ENCODE peak calls at places on chromosomes 2 and 18, in six cellular contexts. One of them, this sample, is unnamed.

GRCh38 chr18:24791736-24792135 is 331.3 kb downstream of the HRH4 start:
- DNase-seq in heart left ventricle: no peak
- DNase-seq in T-cell: no peak
- DNase-seq in A172: no peak
- DNase-seq in right cardiac atrium: no peak
- DNase-seq in activated T-cell treated with anti-CD3 and anti-CD28 coated beads for 1 hour: no peak
- DNase-seq in this sample: no peak

GRCh38 chr2:225272173-225272572 is 127.3 kb upstream of the NYAP2 start:
- DNase-seq in heart left ventricle: no peak
- DNase-seq in T-cell: no peak
- DNase-seq in A172: no peak
- DNase-seq in right cardiac atrium: no peak
- DNase-seq in activated T-cell treated with anti-CD3 and anti-CD28 coated beads for 1 hour: no peak
- DNase-seq in this sample: no peak

GRCh38 chr18:29145993-29146539 is 969.1 kb upstream of the CDH2 start:
- DNase-seq in heart left ventricle: no peak
- DNase-seq in T-cell: no peak
- DNase-seq in A172: no peak
- DNase-seq in right cardiac atrium: no peak
- DNase-seq in activated T-cell treated with anti-CD3 and anti-CD28 coated beads for 1 hour: no peak
- DNase-seq in this sample: no peak

GRCh38 chr18:76621184-76621583 is 126.1 kb upstream of the ZNF516 start:
- DNase-seq in heart left ventricle: no peak
- DNase-seq in T-cell: no peak
- DNase-seq in A172: no peak
- DNase-seq in right cardiac atrium: no peak
- DNase-seq in activated T-cell treated with anti-CD3 and anti-CD28 coated beads for 1 hour: no peak
- DNase-seq in this sample: no peak

GRCh38 chr18:49251451-49251850 is 209.0 kb downstream of the DYM start:
- DNase-seq in heart left ventricle: no peak
- DNase-seq in T-cell: no peak
- DNase-seq in A172: no peak
- DNase-seq in right cardiac atrium: no peak
- DNase-seq in activated T-cell treated with anti-CD3 and anti-CD28 coated beads for 1 hour: no peak
- DNase-seq in this sample: no peak

GRCh38 chr2:45469314-45470099 is 141.6 kb downstream of the SRBD1 start:
- DNase-seq in heart left ventricle: no peak
- DNase-seq in T-cell: no peak
- DNase-seq in A172: no peak
- DNase-seq in right cardiac atrium: no peak
- DNase-seq in activated T-cell treated with anti-CD3 and anti-CD28 coated beads for 1 hour: no peak
- DNase-seq in this sample: no peak

GRCh38 chr18:44916429-44917183 is 235.9 kb downstream of the SETBP1 start:
- DNase-seq in heart left ventricle: no peak
- DNase-seq in T-cell: no peak
- DNase-seq in A172: no peak
- DNase-seq in right cardiac atrium: no peak
- DNase-seq in activated T-cell treated with anti-CD3 and anti-CD28 coated beads for 1 hour: no peak
- DNase-seq in this sample: no peak

GRCh38 chr18:79377187-79377891 is 18.4 kb upstream of the NFATC1 start:
- DNase-seq in heart left ventricle: no peak
- DNase-seq in T-cell: no peak
- DNase-seq in A172: no peak
- DNase-seq in right cardiac atrium: no peak
- DNase-seq in activated T-cell treated with anti-CD3 and anti-CD28 coated beads for 1 hour: no peak
- DNase-seq in this sample: no peak

GRCh38 chr2:74441111-74441689 is 537 bp downstream of the RTKN start:
- DNase-seq in heart left ventricle: no peak
- DNase-seq in T-cell: no peak
- DNase-seq in A172: no peak
- DNase-seq in right cardiac atrium: no peak
- DNase-seq in activated T-cell treated with anti-CD3 and anti-CD28 coated beads for 1 hour: no peak
- DNase-seq in this sample: no peak

GRCh38 chr2:189393440-189394111 is 47.7 kb upstream of the WDR75 start:
- DNase-seq in heart left ventricle: no peak
- DNase-seq in T-cell: no peak
- DNase-seq in A172: peak; percentile 97
- DNase-seq in right cardiac atrium: no peak
- DNase-seq in activated T-cell treated with anti-CD3 and anti-CD28 coated beads for 1 hour: no peak
- DNase-seq in this sample: no peak

This sample was measured in ovary.